ENCODE peak calls at places on chromosomes 13 and 19, in seven cellular contexts. F is endothelial cell of umbilical vein, X is H1, Q is vagina, J is breast epithelium, A is K562, P is SK-N-SH. U is an unnamed sample.
A peak's percentile ranks its signal among the peaks of the same experiment; 100 is the strongest.

GRCh38 chr13:39417131-39417530 is 185.9 kb downstream of the LHFPL6 start:
- DNase-seq in F (no peak), X (no peak), Q (no peak), J (no peak), A (no peak), P (peak; percentile 18), U (no peak)

GRCh38 chr19:18710986-18711751 is 27.7 kb downstream of the CRTC1 start:
- DNase-seq in F (no peak), X (no peak), Q (no peak), J (no peak), A (no peak), P (peak; percentile 20), U (no peak)

GRCh38 chr19:57914517-57914916 is 1.9 kb downstream of the ZNF417 start:
- DNase-seq in F (no peak), X (no peak), Q (no peak), J (no peak), A (no peak), P (no peak), U (no peak)

GRCh38 chr13:20198781-20199180 is 6.0 kb upstream of the GJB2 start:
- DNase-seq in F (no peak), X (no peak), Q (no peak), J (no peak), A (no peak), P (no peak), U (no peak)

GRCh38 chr19:52646571-52647222 is 8.5 kb upstream of the ZNF83 start:
- DNase-seq in F (no peak), X (no peak), Q (no peak), J (no peak), A (no peak), P (no peak), U (no peak)

GRCh38 chr19:40410030-40410389 is 3.2 kb downstream of the PRX start:
- DNase-seq in F (no peak), X (no peak), Q (peak; percentile 75), J (no peak), A (no peak), P (no peak), U (no peak)

GRCh38 chr19:41223431-41224234 is 4.6 kb downstream of the AXL start:
- DNase-seq in F (peak; percentile 83), X (peak; percentile 67), Q (no peak), J (no peak), A (no peak), P (no peak), U (no peak)

GRCh38 chr19:1455002-1455335 is 5.0 kb downstream of the APC2 start:
- DNase-seq in F (peak; percentile 86), X (no peak), Q (no peak), J (no peak), A (no peak), P (no peak), U (no peak)

GRCh38 chr19:39848392-39848791 is 2.2 kb upstream of the FBL start:
- DNase-seq in F (no peak), X (no peak), Q (no peak), J (no peak), A (no peak), P (no peak), U (no peak)

DNA sequence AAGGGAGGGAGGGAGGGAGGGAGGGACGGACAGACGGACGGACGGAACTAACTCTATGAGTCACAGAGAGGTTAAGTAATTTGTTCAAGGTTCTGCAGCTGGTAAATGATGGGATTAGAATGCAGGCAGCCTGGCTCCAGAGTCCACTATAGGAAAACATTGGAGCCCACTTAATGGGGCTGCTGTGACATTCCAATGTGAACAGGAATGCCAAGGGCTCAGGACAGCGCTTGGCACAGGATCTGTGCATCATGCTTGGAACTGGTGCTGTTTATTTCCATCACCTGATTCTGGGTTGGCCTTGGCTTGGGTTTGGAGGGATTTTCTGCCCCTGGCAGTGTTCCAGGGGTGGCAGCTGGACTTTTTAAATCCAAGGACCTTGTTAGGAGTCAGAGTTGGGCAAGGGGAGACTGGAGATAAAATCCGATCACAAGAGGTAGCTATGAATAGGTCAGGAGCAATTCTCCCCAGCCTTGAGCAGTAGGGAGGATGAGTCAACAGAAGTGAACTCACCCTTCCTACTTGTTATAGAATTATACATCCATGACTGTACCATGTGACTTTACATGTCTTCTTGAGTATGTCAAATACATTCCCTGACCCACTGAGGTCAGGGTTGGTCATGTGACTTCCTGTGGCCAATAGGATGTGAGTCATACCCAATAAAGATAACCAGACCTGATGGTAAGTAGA is 7.8 kb upstream of the HIF3A start:
- DNase-seq in F (peak; percentile 95), X (no peak), Q (no peak), J (no peak), A (no peak), P (no peak), U (no peak)
- TF ChIP-seq POLR2AphosphoS5 in F (peak; percentile 89), X (no peak), Q (no peak), J (no peak), A (no peak), P (no peak), U (peak; percentile 56)

DNA sequence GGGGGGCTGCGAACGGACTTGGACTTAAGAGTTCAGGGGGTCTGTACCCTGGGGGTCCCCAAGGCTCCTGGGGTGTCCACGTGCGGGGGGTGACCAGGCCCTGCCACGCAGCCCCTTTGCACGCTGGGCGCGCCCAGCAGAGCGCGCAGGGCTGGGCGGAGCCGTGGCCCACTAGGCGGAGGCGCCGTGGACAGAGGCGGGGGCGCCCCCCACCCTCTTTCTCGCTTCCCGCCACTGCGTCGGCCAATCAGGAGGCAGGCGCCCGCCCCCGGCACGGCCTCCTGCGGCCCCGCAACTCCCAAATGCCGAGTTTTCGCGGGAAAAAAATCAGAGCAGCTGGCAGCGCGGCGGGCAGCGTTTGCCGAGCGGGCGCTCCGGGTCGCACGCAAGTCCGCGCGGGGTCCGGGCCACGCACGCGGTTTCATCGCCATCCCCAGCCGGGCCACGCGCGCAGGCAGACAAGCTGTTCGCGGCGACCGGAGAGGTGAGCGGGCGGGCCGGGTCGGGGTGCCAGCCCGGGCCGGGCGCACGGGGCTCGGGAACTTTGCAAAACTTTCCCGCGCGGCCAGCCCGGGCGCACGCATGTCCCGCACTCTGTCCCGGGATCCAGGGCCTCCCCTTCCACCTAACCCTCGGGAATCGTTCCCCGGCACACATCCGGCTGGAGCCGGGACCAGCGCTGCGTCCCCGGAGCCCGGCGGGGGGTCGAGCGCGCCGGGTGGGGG is at the start of gene UHRF1:
- DNase-seq in F (no peak), X (peak; percentile 54), Q (no peak), J (no peak), A (peak; percentile 94), P (peak; percentile 93), U (no peak)
- H3K27ac ChIP-seq in F (peak within 1 kb of the TSS; percentile 58), X (peak within 1 kb of the TSS; percentile 34), Q (no peak within 1 kb of the TSS), J (no peak within 1 kb of the TSS), A (peak within 1 kb of the TSS; percentile 87), P (peak within 1 kb of the TSS; percentile 81), U (no peak within 1 kb of the TSS)

GRCh38 chr13:33745370-33746324 is 72.3 kb upstream of the RFC3 start:
- DNase-seq in F (no peak), X (no peak), Q (no peak), J (no peak), A (no peak), P (no peak), U (no peak)
- TF ChIP-seq POLR2AphosphoS5 in F (no peak), X (no peak), Q (no peak), J (no peak), A (no peak), P (no peak), U (no peak)

GRCh38 chr13:80338781-80339577 is 1.9 kb downstream of the SPRY2 start:
- DNase-seq in F (peak; percentile 84), X (peak; percentile 66), Q (peak; percentile 93), J (peak; percentile 63), A (peak; percentile 36), P (peak; percentile 77), U (peak; percentile 93)

GRCh38 chr13:80339578-80339840 is 1.4 kb downstream of the SPRY2 start:
- DNase-seq in F (no peak), X (no peak), Q (no peak), J (no peak), A (no peak), P (peak; percentile 63), U (no peak)

GRCh38 chr13:80336335-80336734 is 4.6 kb downstream of the SPRY2 start:
- DNase-seq in F (no peak), X (no peak), Q (no peak), J (no peak), A (no peak), P (no peak), U (no peak)

GRCh38 chr13:80337706-80338105 is 3.2 kb downstream of the SPRY2 start:
- DNase-seq in F (peak; percentile 9), X (no peak), Q (no peak), J (no peak), A (no peak), P (no peak), U (no peak)

DNA sequence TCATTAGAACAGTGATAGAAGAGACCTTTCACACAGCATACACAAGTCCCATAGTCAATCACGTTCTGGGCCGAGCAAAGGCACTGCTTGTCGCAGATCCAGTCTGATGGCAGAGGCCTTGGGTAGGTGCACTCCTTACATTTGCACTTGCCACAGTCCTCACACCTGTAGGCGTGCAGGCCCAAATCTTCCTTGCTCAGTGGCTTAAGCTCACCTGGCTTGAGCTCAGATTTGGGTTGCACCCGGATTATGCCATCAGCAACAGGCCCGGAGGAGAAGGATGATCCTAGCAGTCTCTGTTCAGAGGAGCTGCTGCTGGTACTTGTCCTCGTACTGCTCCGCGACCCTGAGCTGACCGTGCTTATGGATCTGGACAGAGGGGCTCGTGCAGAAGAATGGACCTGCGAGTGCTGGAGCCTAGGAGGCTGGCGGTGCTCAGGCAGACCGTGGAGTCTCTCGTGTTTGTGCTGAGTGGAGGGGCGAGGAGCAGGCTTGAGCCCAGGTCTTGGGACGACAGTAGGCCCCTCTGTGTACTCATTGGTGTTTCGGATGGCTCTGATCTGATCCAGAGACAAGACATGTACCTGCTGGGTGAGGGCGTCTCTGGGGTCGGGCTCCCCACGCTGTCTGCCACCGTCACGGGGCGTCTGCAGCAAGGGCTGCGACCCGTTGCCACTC is 3.8 kb downstream of the SPRY2 start:
- DNase-seq in F (no peak), X (no peak), Q (no peak), J (no peak), A (no peak), P (peak; percentile 31), U (no peak)
- H3K27ac ChIP-seq in F (peak overlapping the region; percentile 97), X (peak overlapping the region; percentile 22), Q (peak overlapping the region; percentile 57), J (peak overlapping the region; percentile 98), A (no peak overlapping the region), P (peak overlapping the region; percentile 95), U (peak overlapping the region; percentile 89)

GRCh38 chr13:42275098-42275471 is 3.1 kb downstream of the AKAP11 start:
- DNase-seq in F (no peak), X (no peak), Q (no peak), J (no peak), A (no peak), P (no peak), U (no peak)
- TF ChIP-seq POLR2AphosphoS5 in F (no peak), X (no peak), Q (no peak), J (no peak), A (no peak), P (no peak), U (no peak)

DNA sequence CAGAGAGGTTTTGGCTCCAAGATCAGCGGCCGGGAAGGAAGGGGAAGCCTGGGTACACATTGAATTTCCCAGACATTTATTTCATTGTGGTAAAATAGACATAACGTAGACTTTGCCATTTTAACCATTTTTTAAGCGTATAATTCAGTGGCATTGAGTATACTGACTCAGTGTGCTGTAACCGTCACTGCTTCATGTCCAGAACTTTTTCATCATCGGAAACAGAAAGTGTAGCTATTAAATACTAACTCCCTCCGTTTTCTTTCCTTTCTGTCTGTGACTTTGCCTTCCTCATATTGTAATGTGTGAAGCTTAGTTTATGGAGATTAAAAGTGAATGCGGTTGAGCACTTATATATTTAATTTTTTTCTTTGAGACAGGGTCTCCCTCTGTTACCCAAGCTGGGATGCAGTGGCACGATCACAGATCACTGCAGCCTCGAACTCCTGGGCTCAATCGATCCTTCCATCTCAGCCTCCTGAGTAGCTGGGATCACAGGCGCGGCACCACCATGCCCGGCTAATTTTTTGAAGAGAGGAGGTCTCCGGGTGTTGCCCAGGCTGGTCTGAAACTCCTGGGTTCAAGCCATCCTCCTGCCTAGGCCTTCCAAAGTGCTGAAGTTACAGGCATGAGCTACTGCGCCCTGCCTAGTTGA is 1.4 kb downstream of the HNRNPM start:
- DNase-seq in F (no peak), X (no peak), Q (no peak), J (no peak), A (no peak), P (no peak), U (no peak)
- H3K27ac ChIP-seq in F (peak overlapping the region; percentile 93), X (peak overlapping the region; percentile 98), Q (peak overlapping the region; percentile 96), J (peak overlapping the region; percentile 98), A (peak overlapping the region; percentile 98), P (peak overlapping the region; percentile 74), U (peak overlapping the region; percentile 96)